ENCODE peak calls at places on chromosomes 1 and 21, in eight cellular contexts. N is AG04450, O is uterus, J is NT2/D1, Y is HFF-Myc, I is fibroblast of lung, F is right lobe of liver, X is kidney. S is an unnamed sample.
A peak's percentile ranks its signal among the peaks of the same experiment; 100 is the strongest.

GRCh38 chr1:151693057-151693651 is 23.4 kb downstream of the CELF3 start:
- DNase-seq in Y (no peak), O (no peak), J (no peak), N (no peak), X (no peak), F (no peak), I (peak; percentile 60), S (peak; percentile 41)

GRCh38 chr1:2451744-2452582 is 24.1 kb upstream of the PLCH2 start:
- DNase-seq in J (no peak), F (no peak), Y (peak; percentile 29), X (no peak), I (peak; percentile 58), O (no peak), N (peak; percentile 48), S (peak; percentile 93)

GRCh38 chr1:184947497-184948256 is 26.6 kb downstream of the NIBAN1 start:
- DNase-seq in F (no peak), J (no peak), O (no peak), N (no peak), I (no peak), X (no peak), Y (no peak), S (no peak)

GRCh38 chr1:95284420-95284819 is 50.4 kb downstream of the RWDD3 start:
- DNase-seq in F (no peak), Y (no peak), X (no peak), J (no peak), I (no peak), N (no peak), O (no peak), S (no peak)

GRCh38 chr1:200938955-200939354 is 44.3 kb downstream of the INAVA start:
- DNase-seq in I (no peak), X (no peak), J (no peak), Y (no peak), O (no peak), F (no peak), N (no peak), S (no peak)

GRCh38 chr1:198253259-198253658 is 96.5 kb downstream of the NEK7 start:
- DNase-seq in N (no peak), J (no peak), F (no peak), O (no peak), Y (no peak), I (no peak), X (no peak), S (peak; percentile 41)

GRCh38 chr21:29904359-29905282 is 35.2 kb downstream of the GRIK1 start:
- DNase-seq in O (no peak), N (no peak), F (no peak), X (no peak), Y (no peak), J (no peak), I (peak; percentile 89), S (peak; percentile 68)

GRCh38 chr1:54768093-54768492 is 3.8 kb upstream of the PARS2 start:
- DNase-seq in I (peak; percentile 22), Y (no peak), X (no peak), O (no peak), J (peak; percentile 27), N (no peak), F (no peak), S (peak; percentile 19)

GRCh38 chr1:15385420-15385819 is 24.3 kb upstream of the EFHD2 start:
- DNase-seq in O (no peak), N (no peak), J (no peak), X (no peak), Y (no peak), I (no peak), F (no peak), S (no peak)

GRCh38 chr1:15388201-15388880 is 21.3 kb upstream of the EFHD2 start:
- DNase-seq in N (no peak), X (no peak), Y (no peak), J (no peak), I (no peak), F (no peak), O (no peak), S (no peak)

GRCh38 chr1:15383810-15384209 is 25.9 kb upstream of the EFHD2 start:
- DNase-seq in O (no peak), Y (no peak), F (no peak), X (no peak), J (no peak), I (no peak), N (no peak), S (no peak)

GRCh38 chr1:15384301-15384901 is 25.3 kb upstream of the EFHD2 start:
- DNase-seq in I (no peak), O (no peak), F (no peak), X (no peak), N (no peak), Y (no peak), J (peak; percentile 73), S (no peak)

DNA sequence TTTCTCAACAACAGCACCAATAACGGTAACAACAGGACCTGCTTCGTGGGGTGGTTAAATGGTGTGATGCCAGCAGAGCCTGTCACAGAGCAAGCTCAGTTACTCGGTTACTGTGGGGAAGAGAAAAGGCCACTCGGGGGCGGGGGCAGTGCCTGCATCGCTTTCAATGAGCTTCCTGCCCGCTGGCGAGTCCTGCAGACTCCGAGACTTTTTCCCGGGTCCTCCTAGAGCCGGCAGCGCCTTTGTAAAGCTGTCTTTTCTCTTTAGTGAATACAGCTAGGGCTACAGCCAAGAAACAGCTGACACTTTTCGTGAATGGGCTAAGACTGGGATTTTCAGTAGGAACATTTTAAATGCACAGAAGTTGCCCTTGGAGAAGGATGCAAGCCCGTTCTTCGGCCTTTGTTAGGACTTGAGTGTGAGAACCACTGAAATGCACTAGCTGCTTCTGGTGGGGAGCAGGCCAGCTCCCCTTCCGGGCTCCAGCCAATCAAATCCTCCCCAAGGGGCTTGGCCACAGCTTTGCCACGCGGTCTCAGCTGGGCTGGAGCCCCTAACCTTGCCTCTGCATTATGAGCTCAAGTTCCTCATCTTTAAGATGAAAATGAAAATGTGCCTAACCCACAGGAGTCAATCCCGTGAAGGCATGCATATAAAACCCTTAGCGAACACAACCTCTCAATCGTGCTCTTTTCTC is 23.4 kb upstream of the EFHD2 start:
- DNase-seq in N (no peak), I (peak; percentile 35), Y (no peak), O (no peak), J (no peak), X (no peak), F (no peak), S (no peak)
- H3K4me3 ChIP-seq in N (no peak overlapping the region), I (no peak overlapping the region), Y (no peak overlapping the region), O (no peak overlapping the region), J (no peak overlapping the region), X (peak overlapping the region; percentile 18), F (no peak overlapping the region), S (no peak overlapping the region)

GRCh38 chr1:163119707-163120106 is 50.5 kb downstream of the RGS4 start:
- DNase-seq in I (no peak), F (no peak), O (no peak), Y (no peak), N (no peak), X (no peak), J (no peak), S (no peak)

GRCh38 chr1:163124812-163125211 is 55.7 kb downstream of the RGS4 start:
- DNase-seq in Y (no peak), O (no peak), I (no peak), J (no peak), N (no peak), F (no peak), X (no peak), S (no peak)

GRCh38 chr1:163115887-163116286 is 46.7 kb downstream of the RGS4 start:
- DNase-seq in O (no peak), Y (no peak), N (no peak), I (no peak), J (no peak), X (no peak), F (no peak), S (no peak)

DNA sequence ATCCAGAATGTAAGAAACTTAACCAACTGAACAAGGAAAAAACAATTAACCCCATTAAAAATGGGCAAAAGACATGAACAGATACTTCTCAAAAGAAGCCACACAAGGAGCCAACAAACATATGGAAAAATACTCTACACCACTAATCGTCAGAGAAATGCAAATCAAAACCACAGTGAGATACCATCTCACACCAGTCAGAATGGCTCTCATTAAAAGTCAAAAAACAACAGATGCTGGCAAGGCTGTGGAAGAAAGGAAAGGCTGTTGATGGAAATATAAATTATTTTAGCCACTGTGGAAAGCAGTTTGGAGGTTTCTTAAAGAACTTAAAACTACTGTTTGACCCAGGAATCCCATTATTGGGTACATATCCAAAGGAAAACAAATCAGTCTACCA is 51.2 kb downstream of the RGS4 start:
- DNase-seq in N (no peak), O (no peak), I (no peak), Y (no peak), F (no peak), J (no peak), X (no peak), S (no peak)
- H3K4me3 ChIP-seq in N (no peak overlapping the region), O (no peak overlapping the region), I (no peak overlapping the region), Y (no peak overlapping the region), F (no peak overlapping the region), J (no peak overlapping the region), X (no peak overlapping the region), S (no peak overlapping the region)

DNA sequence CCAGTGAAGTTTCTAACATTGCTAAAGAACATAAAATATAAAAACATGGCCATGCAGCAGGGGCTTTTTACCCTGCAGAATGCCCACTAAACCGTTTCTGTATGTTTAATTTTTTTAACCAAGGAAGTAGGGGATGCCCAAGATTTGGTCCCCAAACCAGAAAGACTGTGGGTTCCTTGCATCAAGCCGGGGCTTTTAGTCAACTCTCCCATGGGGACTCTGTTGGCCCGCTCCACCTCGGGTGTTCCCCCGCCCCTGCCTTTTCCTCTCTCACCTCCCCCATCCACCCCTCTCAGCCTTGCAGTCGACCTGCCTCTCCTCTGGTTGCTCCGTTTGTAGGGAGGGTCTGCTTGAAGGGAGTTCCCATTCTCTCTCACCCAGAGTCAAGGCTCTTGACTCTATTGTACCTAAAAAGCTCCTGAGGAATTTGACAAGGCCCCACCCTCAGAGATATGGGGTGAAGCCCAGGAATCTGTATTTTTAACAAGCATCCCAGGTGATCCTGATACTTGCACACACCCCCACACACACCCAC is 117.5 kb downstream of the TOMM20 start:
- DNase-seq in Y (no peak), J (no peak), N (no peak), O (no peak), F (no peak), I (no peak), X (no peak), S (no peak)
- H3K4me3 ChIP-seq in Y (no peak overlapping the region), J (no peak overlapping the region), N (no peak overlapping the region), O (no peak overlapping the region), F (no peak overlapping the region), I (no peak overlapping the region), X (no peak overlapping the region), S (no peak overlapping the region)

GRCh38 chr1:7048395-7048794 is 263.1 kb downstream of the CAMTA1 start:
- DNase-seq in I (no peak), N (no peak), F (no peak), J (no peak), X (no peak), Y (no peak), O (no peak), S (no peak)

GRCh38 chr1:7050751-7051665 is 265.8 kb downstream of the CAMTA1 start:
- DNase-seq in J (no peak), N (no peak), I (no peak), X (no peak), O (no peak), Y (no peak), F (no peak), S (no peak)

GRCh38 chr1:7047866-7048265 is 262.6 kb downstream of the CAMTA1 start:
- DNase-seq in I (no peak), X (no peak), N (no peak), Y (no peak), F (no peak), J (no peak), O (no peak), S (no peak)

GRCh38 chr1:7049913-7050625 is 264.8 kb downstream of the CAMTA1 start:
- DNase-seq in F (no peak), X (no peak), J (no peak), Y (no peak), I (no peak), O (no peak), N (no peak), S (no peak)

GRCh38 chr1:7052701-7053100 is 267.4 kb downstream of the CAMTA1 start:
- DNase-seq in O (no peak), F (no peak), Y (no peak), N (no peak), J (no peak), I (no peak), X (no peak), S (no peak)
- H3K4me3 ChIP-seq in O (no peak overlapping the region), F (no peak overlapping the region), Y (no peak overlapping the region), N (no peak overlapping the region), J (no peak overlapping the region), I (no peak overlapping the region), X (no peak overlapping the region), S (no peak overlapping the region)

S was measured in bronchial epithelial cell.